ENCODE peak calls at places on chromosomes 6 and 20, in eight cellular contexts. V is D341Med; J is posterior cingulate gyrus; R is stimulated activated CD8-positive, alpha-beta memory T cell treated with anti-CD3 and anti-CD28 coated beads, Interleukin-4, amount 100 ng/mL, for 1 hour; K is mucosa of gallbladder; M is activated CD8-positive, alpha-beta memory T cell treated with anti-CD3 and anti-CD28 coated beads, Interleukin-2, amount 50 U/mL, for 48 hours; A is HS-5; Q is activated naive CD4-positive, alpha-beta T cell treated with anti-CD3 and anti-CD28 coated beads, Interleukin-2, amount 10 ng/mL, durations not matched to agents 7 days and 5 days. G is an unnamed sample.
A peak's percentile ranks its signal among the peaks of the same experiment; 100 is the strongest.

GRCh38 chr6:50990750-50991446 is 172.2 kb downstream of the TFAP2B start:
- DNase-seq in V (no peak), J (no peak), R (no peak), K (no peak), M (no peak), A (no peak), Q (no peak), G (peak; percentile 58)

GRCh38 chr20:43545837-43546578 is 12.8 kb upstream of the SGK2 start:
- DNase-seq in V (no peak), J (no peak), R (no peak), K (no peak), M (no peak), A (no peak), Q (no peak), G (no peak)

GRCh38 chr6:168088161-168089106 is 9.4 kb upstream of the FRMD1 start:
- DNase-seq in V (no peak), J (peak; percentile 79), R (no peak), K (peak; percentile 74), M (no peak), A (no peak), Q (no peak), G (no peak)

GRCh38 chr6:73290435-73290834 is 27.4 kb upstream of the KHDC1 start:
- DNase-seq in V (no peak), J (no peak), R (no peak), K (no peak), M (no peak), A (peak; percentile 26), Q (no peak), G (peak; percentile 41)

GRCh38 chr6:105648276-105648675 is 245.4 kb upstream of the PREP start:
- DNase-seq in V (no peak), J (no peak), R (no peak), K (no peak), M (no peak), A (no peak), Q (peak; percentile 22), G (no peak)

GRCh38 chr6:86937219-86938079 is at the start of gene HTR1E:
- DNase-seq in V (peak; percentile 81), J (peak; percentile 92), R (no peak), K (peak; percentile 14), M (peak; percentile 55), A (no peak), Q (no peak), G (peak; percentile 43)

GRCh38 chr20:18101125-18101820 is 36.4 kb upstream of the KAT14 start:
- DNase-seq in V (no peak), J (no peak), R (no peak), K (no peak), M (no peak), A (no peak), Q (no peak), G (no peak)

GRCh38 chr6:136208783-136209182 is 41.3 kb downstream of the MTFR2 start:
- DNase-seq in V (no peak), J (no peak), R (no peak), K (no peak), M (no peak), A (no peak), Q (no peak), G (no peak)

GRCh38 chr20:46573788-46574581 is 23.5 kb upstream of the OCSTAMP start:
- DNase-seq in V (peak; percentile 56), J (no peak), R (no peak), K (no peak), M (no peak), A (no peak), Q (no peak), G (no peak)

GRCh38 chr6:36642913-36643817 is 35.3 kb upstream of the CDKN1A start:
- DNase-seq in V (no peak), J (peak; percentile 82), R (no peak), K (peak; percentile 92), M (no peak), A (no peak), Q (no peak), G (peak; percentile 81)

GRCh38 chr6:3789896-3790558 is 38.5 kb upstream of the PXDC1 start:
- DNase-seq in V (no peak), J (no peak), R (no peak), K (no peak), M (no peak), A (no peak), Q (no peak), G (no peak)

GRCh38 chr20:48139262-48140041 is 354.2 kb upstream of the SULF2 start:
- DNase-seq in V (no peak), J (no peak), R (no peak), K (no peak), M (no peak), A (peak; percentile 84), Q (no peak), G (peak; percentile 77)

GRCh38 chr6:145728986-145729385 is 6.3 kb downstream of the EPM2A start:
- DNase-seq in V (no peak), J (no peak), R (no peak), K (no peak), M (no peak), A (no peak), Q (no peak), G (no peak)

GRCh38 chr6:158854214-158855101 is 35.3 kb upstream of the EZR start:
- DNase-seq in V (no peak), J (no peak), R (no peak), K (no peak), M (no peak), A (no peak), Q (peak; percentile 48), G (no peak)

GRCh38 chr6:39865011-39865888 is 69.0 kb downstream of the MOCS1 start:
- DNase-seq in V (peak; percentile 82), J (no peak), R (peak; percentile 32), K (peak; percentile 66), M (peak; percentile 90), A (no peak), Q (peak; percentile 70), G (no peak)

GRCh38 chr20:25296094-25297093 is 48.5 kb downstream of the PYGB start:
- DNase-seq in V (peak; percentile 71), J (no peak), R (no peak), K (no peak), M (no peak), A (no peak), Q (peak; percentile 55), G (peak; percentile 22)

GRCh38 chr6:109896333-109896732 is 81.8 kb upstream of the GPR6 start:
- DNase-seq in V (no peak), J (no peak), R (no peak), K (no peak), M (no peak), A (no peak), Q (no peak), G (no peak)

GRCh38 chr6:108250240-108250866 is 10.5 kb downstream of the SNX3 start:
- DNase-seq in V (peak; percentile 28), J (no peak), R (no peak), K (no peak), M (no peak), A (no peak), Q (no peak), G (peak; percentile 19)

GRCh38 chr20:13251556-13251955 is 30.5 kb downstream of the ISM1 start:
- DNase-seq in V (no peak), J (no peak), R (no peak), K (no peak), M (no peak), A (no peak), Q (no peak), G (no peak)

GRCh38 chr20:22099348-22099747 is 393.9 kb downstream of the PAX1 start:
- DNase-seq in V (no peak), J (no peak), R (no peak), K (no peak), M (no peak), A (no peak), Q (no peak), G (no peak)

GRCh38 chr6:31368461-31368860 is 11.5 kb upstream of the HLA-B start:
- DNase-seq in V (no peak), J (no peak), R (no peak), K (no peak), M (no peak), A (no peak), Q (no peak), G (peak; percentile 42)

GRCh38 chr6:41367700-41368099 is 32.3 kb downstream of the NCR2 start:
- DNase-seq in V (peak; percentile 86), J (peak; percentile 91), R (no peak), K (peak; percentile 48), M (no peak), A (peak; percentile 10), Q (peak; percentile 38), G (peak; percentile 61)

GRCh38 chr6:152671146-152671545 is 26.6 kb upstream of the MYCT1 start:
- DNase-seq in V (no peak), J (no peak), R (no peak), K (no peak), M (no peak), A (no peak), Q (no peak), G (no peak)

GRCh38 chr6:149484733-149485700 is at the start of gene ZC3H12D:
- DNase-seq in V (no peak), J (no peak), R (peak; percentile 40), K (peak; percentile 45), M (peak; percentile 86), A (no peak), Q (peak; percentile 87), G (no peak)

GRCh38 chr6:19991176-19991575 is 154.0 kb downstream of the ID4 start:
- DNase-seq in V (no peak), J (no peak), R (no peak), K (no peak), M (no peak), A (no peak), Q (no peak), G (peak; percentile 16)

GRCh38 chr6:95249661-95250060 is 327.7 kb upstream of the MANEA start:
- DNase-seq in V (no peak), J (no peak), R (no peak), K (no peak), M (no peak), A (no peak), Q (no peak), G (no peak)

GRCh38 chr6:10316327-10316726 is 98.5 kb downstream of the TFAP2A start:
- DNase-seq in V (no peak), J (peak; percentile 86), R (no peak), K (no peak), M (no peak), A (no peak), Q (no peak), G (peak; percentile 97)

GRCh38 chr6:85389180-85389797 is 60.6 kb upstream of the NT5E start:
- DNase-seq in V (no peak), J (no peak), R (no peak), K (peak; percentile 31), M (no peak), A (no peak), Q (no peak), G (no peak)

GRCh38 chr6:69627625-69628024 is 169.2 kb downstream of the LMBRD1 start:
- DNase-seq in V (no peak), J (no peak), R (no peak), K (no peak), M (no peak), A (no peak), Q (no peak), G (no peak)

GRCh38 chr6:6085928-6086668 is 79.4 kb upstream of the NRN1 start:
- DNase-seq in V (no peak), J (no peak), R (no peak), K (no peak), M (no peak), A (no peak), Q (no peak), G (no peak)

GRCh38 chr6:4295058-4295788 is 159.8 kb upstream of the ECI2 start:
- DNase-seq in V (peak; percentile 17), J (no peak), R (no peak), K (no peak), M (no peak), A (no peak), Q (no peak), G (no peak)

GRCh38 chr20:2131366-2131765 is 29.7 kb downstream of the STK35 start:
- DNase-seq in V (no peak), J (no peak), R (no peak), K (no peak), M (no peak), A (no peak), Q (no peak), G (peak; percentile 80)

GRCh38 chr20:10219452-10219791 is 792 bp downstream of the SNAP25 start:
- DNase-seq in V (peak; percentile 84), J (peak; percentile 95), R (peak; percentile 7), K (peak; percentile 70), M (peak; percentile 88), A (peak; percentile 18), Q (peak; percentile 77), G (peak; percentile 61)

GRCh38 chr20:967796-968742 is 34.0 kb downstream of the RSPO4 start:
- DNase-seq in V (no peak), J (peak; percentile 79), R (no peak), K (no peak), M (no peak), A (no peak), Q (no peak), G (peak; percentile 13)

G was measured in epithelial cell of esophagus.